ENCODE peak calls at places on chromosome 21, in eight cellular contexts. One of them, this sample, is unnamed.

GRCh38 chr21:30842990-30843389 is 13.4 kb upstream of the KRTAP7-1 start:
- DNase-seq in CD8-positive, alpha-beta T cell: no peak
- DNase-seq in EL: no peak
- DNase-seq in foreskin fibroblast: no peak
- DNase-seq in DMS153: no peak
- DNase-seq in NCI-H146: no peak
- DNase-seq in GM23248: no peak
- DNase-seq in foreskin keratinocyte: no peak
- DNase-seq in this sample: no peak

GRCh38 chr21:33140288-33140687 is 70.3 kb downstream of the OLIG1 start:
- DNase-seq in CD8-positive, alpha-beta T cell: no peak
- DNase-seq in EL: no peak
- DNase-seq in foreskin fibroblast: no peak
- DNase-seq in DMS153: no peak
- DNase-seq in NCI-H146: no peak
- DNase-seq in GM23248: no peak
- DNase-seq in foreskin keratinocyte: no peak
- DNase-seq in this sample: no peak

GRCh38 chr21:46079357-46080170 is 18.3 kb upstream of the COL6A2 start:
- DNase-seq in CD8-positive, alpha-beta T cell: peak; percentile 35
- DNase-seq in EL: peak; percentile 96
- DNase-seq in foreskin fibroblast: peak; percentile 99
- DNase-seq in DMS153: no peak
- DNase-seq in NCI-H146: no peak
- DNase-seq in GM23248: peak; percentile 98
- DNase-seq in foreskin keratinocyte: no peak
- DNase-seq in this sample: no peak

GRCh38 chr21:41761211-41762181 is 5.4 kb downstream of the RIPK4 start:
- DNase-seq in CD8-positive, alpha-beta T cell: no peak
- DNase-seq in EL: peak; percentile 86
- DNase-seq in foreskin fibroblast: peak; percentile 47
- DNase-seq in DMS153: peak; percentile 63
- DNase-seq in NCI-H146: peak; percentile 6
- DNase-seq in GM23248: peak; percentile 35
- DNase-seq in foreskin keratinocyte: peak; percentile 39
- DNase-seq in this sample: no peak

GRCh38 chr21:18443686-18444085 is 40.1 kb upstream of the TMPRSS15 start:
- DNase-seq in CD8-positive, alpha-beta T cell: no peak
- DNase-seq in EL: no peak
- DNase-seq in foreskin fibroblast: no peak
- DNase-seq in DMS153: peak; percentile 70
- DNase-seq in NCI-H146: no peak
- DNase-seq in GM23248: no peak
- DNase-seq in foreskin keratinocyte: no peak
- DNase-seq in this sample: no peak

GRCh38 chr21:23887709-23888303 is 1719.5 kb downstream of the MRPL39 start:
- DNase-seq in CD8-positive, alpha-beta T cell: peak; percentile 65
- DNase-seq in EL: no peak
- DNase-seq in foreskin fibroblast: no peak
- DNase-seq in DMS153: no peak
- DNase-seq in NCI-H146: no peak
- DNase-seq in GM23248: no peak
- DNase-seq in foreskin keratinocyte: no peak
- DNase-seq in this sample: peak; percentile 22

GRCh38 chr21:41926068-41926806 is 27.6 kb downstream of the C2CD2 start:
- DNase-seq in CD8-positive, alpha-beta T cell: peak; percentile 68
- DNase-seq in EL: peak; percentile 45
- DNase-seq in foreskin fibroblast: no peak
- DNase-seq in DMS153: no peak
- DNase-seq in NCI-H146: no peak
- DNase-seq in GM23248: peak; percentile 76
- DNase-seq in foreskin keratinocyte: peak; percentile 38
- DNase-seq in this sample: no peak

GRCh38 chr21:42112857-42113256 is 41.7 kb downstream of the UMODL1 start:
- DNase-seq in CD8-positive, alpha-beta T cell: no peak
- DNase-seq in EL: no peak
- DNase-seq in foreskin fibroblast: no peak
- DNase-seq in DMS153: no peak
- DNase-seq in NCI-H146: no peak
- DNase-seq in GM23248: peak; percentile 17
- DNase-seq in foreskin keratinocyte: no peak
- DNase-seq in this sample: no peak

GRCh38 chr21:35850029-35850428 is 210.3 kb downstream of the SETD4 start:
- DNase-seq in CD8-positive, alpha-beta T cell: no peak
- DNase-seq in EL: peak; percentile 60
- DNase-seq in foreskin fibroblast: peak; percentile 62
- DNase-seq in DMS153: no peak
- DNase-seq in NCI-H146: no peak
- DNase-seq in GM23248: peak; percentile 88
- DNase-seq in foreskin keratinocyte: no peak
- DNase-seq in this sample: no peak